ENCODE peak calls at places on chromosome 6, in ten cellular contexts. One of them, this sample, is unnamed. For H3K4me1, the result is how much of the 10 kb centered on the place peaks cover.

GRCh38 chr6:45310118-45310788 is 17.9 kb upstream of the RUNX2 start:
- DNase-seq in HCT116: no peak
- DNase-seq in prostate gland: no peak
- DNase-seq in right lobe of liver: no peak
- DNase-seq in body of pancreas: no peak
- DNase-seq in testis: no peak
- DNase-seq in tibial nerve: no peak
- DNase-seq in A549: no peak
- DNase-seq in thyroid gland: no peak
- DNase-seq in ovary: no peak
- DNase-seq in this sample: no peak

GRCh38 chr6:100121854-100122609 is 128.0 kb upstream of the MCHR2 start:
- DNase-seq in thyroid gland: no peak
- DNase-seq in prostate gland: no peak
- DNase-seq in body of pancreas: no peak
- DNase-seq in testis: no peak
- DNase-seq in ovary: no peak
- DNase-seq in HCT116: no peak
- DNase-seq in right lobe of liver: no peak
- DNase-seq in tibial nerve: no peak
- DNase-seq in A549: no peak
- DNase-seq in this sample: no peak

GRCh38 chr6:39050453-39051112 is 2.0 kb downstream of the GLP1R start:
- DNase-seq in HCT116: no peak
- DNase-seq in right lobe of liver: no peak
- DNase-seq in testis: no peak
- DNase-seq in ovary: no peak
- DNase-seq in body of pancreas: no peak
- DNase-seq in A549: no peak
- DNase-seq in prostate gland: no peak
- DNase-seq in tibial nerve: no peak
- DNase-seq in thyroid gland: no peak
- DNase-seq in this sample: no peak

GRCh38 chr6:42988486-42989020 is 4.2 kb downstream of the PPP2R5D start:
- DNase-seq in ovary: no peak
- DNase-seq in A549: no peak
- DNase-seq in HCT116: no peak
- DNase-seq in thyroid gland: peak
- DNase-seq in testis: no peak
- DNase-seq in prostate gland: no peak
- DNase-seq in tibial nerve: no peak
- DNase-seq in body of pancreas: no peak
- DNase-seq in right lobe of liver: no peak
- DNase-seq in this sample: no peak

GRCh38 chr6:14550410-14550809 is 432.8 kb downstream of the CD83 start:
- DNase-seq in body of pancreas: no peak
- DNase-seq in prostate gland: no peak
- DNase-seq in thyroid gland: no peak
- DNase-seq in testis: no peak
- DNase-seq in HCT116: no peak
- DNase-seq in ovary: no peak
- DNase-seq in tibial nerve: no peak
- DNase-seq in A549: no peak
- DNase-seq in right lobe of liver: no peak
- DNase-seq in this sample: no peak

GRCh38 chr6:112806163-112806900 is 459.2 kb downstream of the RFPL4B start:
- DNase-seq in HCT116: no peak
- DNase-seq in tibial nerve: no peak
- DNase-seq in right lobe of liver: no peak
- DNase-seq in body of pancreas: no peak
- DNase-seq in testis: no peak
- DNase-seq in ovary: no peak
- DNase-seq in A549: no peak
- DNase-seq in thyroid gland: no peak
- DNase-seq in prostate gland: no peak
- DNase-seq in this sample: no peak

GRCh38 chr6:125303512-125303854 is 1.7 kb upstream of the HDDC2 start:
- DNase-seq in prostate gland: no peak
- DNase-seq in A549: no peak
- DNase-seq in thyroid gland: no peak
- DNase-seq in right lobe of liver: no peak
- DNase-seq in testis: no peak
- DNase-seq in ovary: no peak
- DNase-seq in HCT116: no peak
- DNase-seq in body of pancreas: no peak
- DNase-seq in tibial nerve: no peak
- DNase-seq in this sample: no peak

GRCh38 chr6:168949876-168950499 is 303.7 kb downstream of the THBS2 start:
- DNase-seq in ovary: no peak
- DNase-seq in prostate gland: no peak
- DNase-seq in body of pancreas: no peak
- DNase-seq in A549: no peak
- DNase-seq in testis: no peak
- DNase-seq in thyroid gland: no peak
- DNase-seq in tibial nerve: no peak
- DNase-seq in right lobe of liver: no peak
- DNase-seq in HCT116: no peak
- DNase-seq in this sample: no peak

GRCh38 chr6:43608310-43608763 is 20.7 kb downstream of the GTPBP2 start:
- DNase-seq in body of pancreas: peak
- DNase-seq in ovary: peak
- DNase-seq in tibial nerve: peak
- DNase-seq in HCT116: peak
- DNase-seq in testis: peak
- DNase-seq in thyroid gland: peak
- DNase-seq in right lobe of liver: peak
- DNase-seq in A549: peak
- DNase-seq in prostate gland: peak
- DNase-seq in this sample: no peak

GRCh38 chr6:2765166-2765895 is at the start of gene WRNIP1:
- DNase-seq in body of pancreas: peak
- DNase-seq in A549: peak
- DNase-seq in testis: peak
- DNase-seq in ovary: peak
- DNase-seq in right lobe of liver: peak
- DNase-seq in thyroid gland: peak
- DNase-seq in HCT116: peak
- DNase-seq in prostate gland: peak
- DNase-seq in tibial nerve: peak
- DNase-seq in this sample: peak

GRCh38 chr6:2765896-2766766 is 938 bp downstream of the WRNIP1 start:
- DNase-seq in A549: peak
- DNase-seq in ovary: peak
- DNase-seq in prostate gland: peak
- DNase-seq in right lobe of liver: peak
- DNase-seq in tibial nerve: no peak
- DNase-seq in body of pancreas: peak
- DNase-seq in thyroid gland: peak
- DNase-seq in HCT116: no peak
- DNase-seq in testis: peak
- DNase-seq in this sample: no peak

GRCh38 chr6:2763876-2764540 is 1.2 kb upstream of the WRNIP1 start:
- DNase-seq in testis: peak
- DNase-seq in thyroid gland: peak
- DNase-seq in prostate gland: no peak
- DNase-seq in HCT116: no peak
- DNase-seq in body of pancreas: no peak
- DNase-seq in tibial nerve: no peak
- DNase-seq in ovary: peak
- DNase-seq in right lobe of liver: no peak
- DNase-seq in A549: peak
- DNase-seq in this sample: no peak

GRCh38 chr6:2763345-2763841 is 1.8 kb upstream of the WRNIP1 start:
- DNase-seq in tibial nerve: no peak
- DNase-seq in testis: no peak
- DNase-seq in prostate gland: no peak
- DNase-seq in A549: no peak
- DNase-seq in ovary: peak
- DNase-seq in thyroid gland: no peak
- DNase-seq in HCT116: no peak
- DNase-seq in body of pancreas: peak
- DNase-seq in right lobe of liver: peak
- DNase-seq in this sample: no peak

DNA sequence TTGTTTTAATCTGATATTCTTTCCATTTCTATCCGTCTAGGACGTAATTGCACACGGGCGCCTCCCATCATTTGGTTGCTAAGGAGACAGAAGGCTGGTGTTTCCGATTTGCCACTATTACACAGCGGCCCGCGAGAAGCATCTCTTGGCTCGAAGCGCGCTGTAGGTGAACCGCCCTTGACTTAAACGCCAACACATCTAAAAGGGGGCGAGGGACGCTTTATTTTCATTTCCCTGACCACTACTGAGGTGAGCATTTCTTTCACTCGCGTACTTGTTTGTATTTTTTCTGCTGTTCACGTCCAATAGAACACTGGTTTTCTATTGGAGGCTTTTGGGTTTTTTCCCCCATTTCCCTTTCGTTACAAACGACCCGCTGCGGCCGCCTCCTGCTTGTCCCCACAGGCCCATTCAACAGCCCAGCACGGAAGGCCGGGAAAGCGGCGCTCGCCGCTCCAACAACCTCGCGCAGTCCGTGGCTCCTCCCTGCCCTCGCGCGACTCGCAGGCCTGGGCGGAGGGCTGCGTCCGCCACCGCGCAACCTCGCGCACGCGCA is 505 bp upstream of the WRNIP1 start:
- DNase-seq in thyroid gland: peak
- DNase-seq in prostate gland: peak
- DNase-seq in HCT116: no peak
- DNase-seq in ovary: peak
- DNase-seq in A549: peak
- DNase-seq in tibial nerve: no peak
- DNase-seq in body of pancreas: peak
- DNase-seq in right lobe of liver: peak
- DNase-seq in testis: peak
- DNase-seq in this sample: no peak
- TF ChIP-seq POLR2A in thyroid gland: no peak
- TF ChIP-seq POLR2A in prostate gland: no peak
- TF ChIP-seq POLR2A in HCT116: peak
- TF ChIP-seq POLR2A in ovary: peak
- TF ChIP-seq POLR2A in A549: peak
- TF ChIP-seq POLR2A in tibial nerve: no peak
- TF ChIP-seq POLR2A in body of pancreas: peak
- TF ChIP-seq POLR2A in right lobe of liver: no peak
- TF ChIP-seq POLR2A in testis: no peak
- TF ChIP-seq POLR2A in this sample: no peak

GRCh38 chr6:128500017-128500416 is 20.4 kb downstream of the PTPRK start:
- DNase-seq in HCT116: no peak
- DNase-seq in A549: peak
- DNase-seq in ovary: no peak
- DNase-seq in tibial nerve: no peak
- DNase-seq in testis: no peak
- DNase-seq in body of pancreas: no peak
- DNase-seq in thyroid gland: no peak
- DNase-seq in prostate gland: no peak
- DNase-seq in right lobe of liver: no peak
- DNase-seq in this sample: no peak
- H3K4me1 ChIP-seq in HCT116: under half
- H3K4me1 ChIP-seq in A549: half or more
- H3K4me1 ChIP-seq in ovary: under half
- H3K4me1 ChIP-seq in tibial nerve: under half
- H3K4me1 ChIP-seq in testis: under half
- H3K4me1 ChIP-seq in body of pancreas: half or more
- H3K4me1 ChIP-seq in thyroid gland: under half
- H3K4me1 ChIP-seq in prostate gland: under half
- H3K4me1 ChIP-seq in right lobe of liver: half or more
- H3K4me1 ChIP-seq in this sample: under half

DNA sequence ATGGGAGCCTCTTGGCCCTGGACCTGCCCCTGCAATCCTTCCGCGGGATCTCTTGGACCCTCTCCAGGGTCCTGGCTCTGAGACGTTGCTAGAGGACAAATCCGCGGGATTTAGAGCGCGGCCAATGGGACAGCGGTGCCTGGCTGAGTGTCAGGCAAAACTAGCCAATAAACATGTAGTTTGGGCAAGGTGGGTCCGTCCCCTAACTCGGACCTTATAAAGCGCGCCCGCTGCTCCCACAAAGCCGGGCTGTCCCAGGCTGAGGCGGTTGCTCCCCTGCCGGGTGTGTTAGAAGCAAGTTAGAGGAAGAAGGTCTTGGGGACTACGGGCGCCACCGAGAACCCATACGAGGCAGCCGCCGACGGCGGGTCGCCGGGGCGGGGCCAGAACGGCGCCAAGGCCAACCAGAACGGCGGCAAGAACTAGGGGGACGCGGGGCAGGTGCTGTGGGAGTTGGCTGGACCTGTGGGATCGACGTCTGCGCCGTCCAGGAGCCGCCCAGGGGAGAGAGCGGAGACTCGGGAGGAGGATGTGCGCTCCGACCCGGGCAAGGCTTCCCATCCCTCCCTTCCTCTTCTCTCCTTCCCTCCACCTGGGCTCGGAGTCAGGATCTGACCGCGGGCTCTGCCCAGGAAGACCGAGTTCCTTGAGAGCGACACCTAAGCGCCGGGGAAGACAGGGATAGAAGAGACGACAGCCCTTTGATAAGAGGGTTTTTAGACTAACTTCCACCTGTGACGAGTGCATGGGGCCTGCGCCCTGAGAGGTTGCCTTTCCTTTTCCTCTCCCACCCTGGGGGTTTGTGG is 6.5 kb upstream of the TMEM14A start:
- DNase-seq in right lobe of liver: peak
- DNase-seq in ovary: peak
- DNase-seq in prostate gland: peak
- DNase-seq in testis: peak
- DNase-seq in A549: peak
- DNase-seq in tibial nerve: peak
- DNase-seq in thyroid gland: peak
- DNase-seq in HCT116: peak
- DNase-seq in body of pancreas: peak
- DNase-seq in this sample: peak
- TF ChIP-seq POLR2A in right lobe of liver: peak
- TF ChIP-seq POLR2A in ovary: peak
- TF ChIP-seq POLR2A in prostate gland: peak
- TF ChIP-seq POLR2A in testis: peak
- TF ChIP-seq POLR2A in A549: peak
- TF ChIP-seq POLR2A in tibial nerve: peak
- TF ChIP-seq POLR2A in thyroid gland: peak
- TF ChIP-seq POLR2A in HCT116: no peak
- TF ChIP-seq POLR2A in body of pancreas: peak
- TF ChIP-seq POLR2A in this sample: no peak

DNA sequence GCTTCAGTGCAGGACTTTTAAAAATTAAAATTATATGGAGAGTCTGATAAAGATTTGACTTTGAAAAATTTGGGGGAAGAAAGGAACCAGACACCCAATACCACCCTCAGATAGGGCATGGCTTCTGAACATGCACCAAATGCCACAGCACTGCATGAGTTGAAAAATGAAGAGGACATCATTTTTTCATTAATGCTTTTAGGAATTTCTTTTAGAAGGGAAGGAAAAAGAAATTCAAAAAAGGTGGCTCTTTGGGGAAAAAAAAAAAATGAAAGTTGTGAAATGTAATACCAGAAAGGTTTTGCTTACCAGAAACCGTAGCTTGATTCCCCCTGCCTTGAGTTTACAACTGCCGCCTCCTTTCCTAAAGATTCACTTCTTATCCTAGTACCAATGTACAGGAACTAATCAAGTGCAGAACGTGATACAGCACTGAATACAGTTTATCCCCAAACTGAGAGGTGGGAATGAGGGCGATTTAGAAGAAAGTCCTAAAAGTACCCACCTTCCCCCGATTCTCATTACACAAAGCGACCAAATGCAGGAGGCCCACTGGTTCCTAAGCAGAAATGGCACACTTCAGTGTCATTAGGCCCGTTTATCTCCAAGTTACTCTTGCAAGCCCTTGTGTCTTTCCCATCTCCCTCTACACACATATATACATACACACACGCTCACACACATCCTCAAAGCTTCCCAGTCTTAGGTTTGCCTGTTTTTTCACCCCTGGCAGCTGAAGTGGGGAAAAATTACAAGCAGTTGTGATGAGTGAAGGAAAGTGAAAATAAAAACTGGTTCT is 2.8 kb downstream of the PPP1R10 start:
- DNase-seq in HCT116: no peak
- DNase-seq in body of pancreas: no peak
- DNase-seq in A549: no peak
- DNase-seq in ovary: no peak
- DNase-seq in tibial nerve: no peak
- DNase-seq in right lobe of liver: no peak
- DNase-seq in testis: no peak
- DNase-seq in prostate gland: no peak
- DNase-seq in thyroid gland: no peak
- DNase-seq in this sample: no peak
- H3K4me1 ChIP-seq in HCT116: under half
- H3K4me1 ChIP-seq in body of pancreas: half or more
- H3K4me1 ChIP-seq in A549: under half
- H3K4me1 ChIP-seq in ovary: under half
- H3K4me1 ChIP-seq in tibial nerve: half or more
- H3K4me1 ChIP-seq in right lobe of liver: under half
- H3K4me1 ChIP-seq in testis: under half
- H3K4me1 ChIP-seq in prostate gland: under half
- H3K4me1 ChIP-seq in thyroid gland: half or more
- H3K4me1 ChIP-seq in this sample: half or more